ENCODE peak calls at places on chromosomes 11 and 22, in ten cellular contexts. K, D, I, V, H, R, E, Q, S and Z are unnamed samples.

GRCh38 chr11:57100638-57101312 is 81.0 kb upstream of the LRRC55 start:
- DNase-seq in K (peak), V (no peak), I (no peak), R (no peak), E (no peak), Q (peak), H (peak), D (no peak), S (no peak), Z (no peak)

GRCh38 chr11:78062671-78063070 is 990 bp upstream of the THRSP start:
- DNase-seq in I (no peak), V (no peak), D (no peak), K (no peak), S (no peak), E (no peak), R (no peak), Q (no peak), H (no peak), Z (no peak)

GRCh38 chr11:130448416-130449068 is at the start of gene ADAMTS15:
- DNase-seq in D (no peak), E (peak), K (peak), S (peak), I (peak), H (peak), R (no peak), Q (peak), V (no peak), Z (peak)

GRCh38 chr22:37281646-37282384 is 493 bp upstream of the CYTH4 start:
- DNase-seq in R (no peak), I (no peak), K (no peak), V (no peak), S (no peak), D (no peak), H (no peak), E (no peak), Q (no peak), Z (peak)

GRCh38 chr11:119863811-119864601 is 135.0 kb upstream of the NECTIN1 start:
- DNase-seq in E (no peak), H (peak), K (peak), V (no peak), Q (peak), I (no peak), S (no peak), D (no peak), R (no peak), Z (no peak)

GRCh38 chr11:112241486-112241885 is 15.3 kb downstream of the PTS start:
- DNase-seq in D (peak), I (no peak), K (no peak), S (no peak), R (no peak), V (peak), Q (no peak), H (no peak), E (no peak), Z (no peak)

GRCh38 chr11:111582881-111583280 is 19.4 kb upstream of the SIK2 start:
- DNase-seq in S (no peak), V (no peak), D (no peak), Q (no peak), R (no peak), E (no peak), I (no peak), H (no peak), K (no peak), Z (no peak)

GRCh38 chr11:111360150-111361043 is 18.7 kb downstream of the POU2AF1 start:
- DNase-seq in I (no peak), R (no peak), D (no peak), E (no peak), V (no peak), Q (no peak), H (no peak), K (no peak), S (no peak), Z (no peak)

GRCh38 chr11:132422725-132423124 is 1052.3 kb downstream of the NTM start:
- DNase-seq in R (no peak), E (no peak), Q (no peak), H (no peak), S (no peak), V (no peak), D (no peak), I (no peak), K (no peak), Z (no peak)

GRCh38 chr11:78982377-78982925 is 407.8 kb upstream of the NARS2 start:
- DNase-seq in V (no peak), S (no peak), Q (no peak), K (no peak), I (no peak), H (no peak), D (no peak), R (no peak), E (no peak), Z (no peak)

GRCh38 chr11:122075016-122075415 is 41.0 kb downstream of the BLID start:
- DNase-seq in H (no peak), I (no peak), S (no peak), Q (no peak), E (no peak), D (no peak), K (no peak), R (no peak), V (no peak), Z (no peak)

GRCh38 chr22:27766679-27767078 is 34.9 kb downstream of the MN1 start:
- DNase-seq in D (no peak), V (no peak), R (no peak), H (no peak), K (no peak), Q (no peak), I (no peak), E (no peak), S (no peak), Z (no peak)

GRCh38 chr11:12871251-12871650 is 137.9 kb upstream of the RASSF10 start:
- DNase-seq in D (no peak), S (no peak), V (no peak), K (no peak), R (no peak), I (no peak), Q (no peak), H (no peak), E (no peak), Z (no peak)

GRCh38 chr22:38239101-38239761 is 33.6 kb downstream of the TMEM184B start:
- DNase-seq in H (no peak), K (peak), D (peak), V (peak), S (no peak), R (no peak), E (no peak), Q (no peak), I (peak), Z (no peak)

GRCh38 chr11:31809857-31810778 is 1.0 kb downstream of the PAX6 start:
- DNase-seq in S (peak), H (peak), V (no peak), I (peak), Q (peak), K (peak), D (peak), R (no peak), E (no peak), Z (no peak)

GRCh38 chr11:22798890-22799289 is 30.7 kb downstream of the SVIP start:
- DNase-seq in R (no peak), S (no peak), Q (no peak), H (peak), E (no peak), K (no peak), V (no peak), D (no peak), I (no peak), Z (no peak)

GRCh38 chr11:24161587-24161986 is 335.3 kb upstream of the LUZP2 start:
- DNase-seq in E (no peak), Q (no peak), I (no peak), H (no peak), V (no peak), K (no peak), S (no peak), R (no peak), D (no peak), Z (no peak)

GRCh38 chr11:110087820-110088534 is 5.2 kb upstream of the ZC3H12C start:
- DNase-seq in S (no peak), I (peak), D (peak), H (no peak), V (no peak), E (no peak), Q (no peak), K (no peak), R (no peak), Z (no peak)

GRCh38 chr11:77559686-77560425 is 29.9 kb upstream of the AQP11 start:
- DNase-seq in K (no peak), Q (no peak), I (peak), D (peak), S (no peak), R (no peak), H (no peak), V (peak), E (no peak), Z (no peak)

GRCh38 chr11:94134651-94135512 is 6.2 kb downstream of the PANX1 start:
- DNase-seq in E (peak), R (no peak), V (peak), S (no peak), D (peak), K (no peak), I (peak), H (no peak), Q (no peak), Z (peak)

GRCh38 chr11:47361419-47361818 is 8.9 kb upstream of the MYBPC3 start:
- DNase-seq in E (no peak), V (no peak), R (no peak), K (no peak), H (no peak), Q (no peak), S (no peak), I (no peak), D (no peak), Z (no peak)

GRCh38 chr11:125874556-125875124 is 12.8 kb upstream of the HYLS1 start:
- DNase-seq in R (peak), K (peak), D (peak), S (peak), V (peak), H (peak), I (peak), Q (peak), E (peak), Z (peak)